ENCODE peak calls at places on chromosomes 11 and 22, in nine cellular contexts. One of them, this sample, is unnamed.

GRCh38 chr11:115499241-115499799 is 4.9 kb downstream of the CADM1 start:
- DNase-seq in AG04450: no peak
- DNase-seq in fibroblast of mammary gland: no peak
- DNase-seq in transverse colon: no peak
- DNase-seq in brain microvascular endothelial cell: no peak
- DNase-seq in HCT116: no peak
- DNase-seq in astrocyte of the spinal cord: no peak
- DNase-seq in cardiac muscle cell: no peak
- DNase-seq in dorsolateral prefrontal cortex: no peak
- DNase-seq in this sample: no peak

GRCh38 chr11:111327908-111328624 is 29.7 kb downstream of the POU2AF3 start:
- DNase-seq in AG04450: no peak
- DNase-seq in fibroblast of mammary gland: no peak
- DNase-seq in transverse colon: no peak
- DNase-seq in brain microvascular endothelial cell: no peak
- DNase-seq in HCT116: no peak
- DNase-seq in astrocyte of the spinal cord: no peak
- DNase-seq in cardiac muscle cell: no peak
- DNase-seq in dorsolateral prefrontal cortex: no peak
- DNase-seq in this sample: no peak

GRCh38 chr11:122717264-122717867 is 61.8 kb downstream of the UBASH3B start:
- DNase-seq in AG04450: no peak
- DNase-seq in fibroblast of mammary gland: no peak
- DNase-seq in transverse colon: peak; percentile 64
- DNase-seq in brain microvascular endothelial cell: no peak
- DNase-seq in HCT116: no peak
- DNase-seq in astrocyte of the spinal cord: no peak
- DNase-seq in cardiac muscle cell: no peak
- DNase-seq in dorsolateral prefrontal cortex: no peak
- DNase-seq in this sample: peak; percentile 86

GRCh38 chr22:30445438-30445936 is 19.9 kb downstream of the MTFP1 start:
- DNase-seq in AG04450: no peak
- DNase-seq in fibroblast of mammary gland: peak; percentile 59
- DNase-seq in transverse colon: no peak
- DNase-seq in brain microvascular endothelial cell: no peak
- DNase-seq in HCT116: no peak
- DNase-seq in astrocyte of the spinal cord: no peak
- DNase-seq in cardiac muscle cell: no peak
- DNase-seq in dorsolateral prefrontal cortex: no peak
- DNase-seq in this sample: no peak

GRCh38 chr11:84564180-84564866 is 1062.8 kb downstream of the DLG2 start:
- DNase-seq in AG04450: peak; percentile 6
- DNase-seq in fibroblast of mammary gland: peak; percentile 62
- DNase-seq in transverse colon: peak; percentile 51
- DNase-seq in brain microvascular endothelial cell: peak; percentile 62
- DNase-seq in HCT116: peak; percentile 38
- DNase-seq in astrocyte of the spinal cord: peak; percentile 56
- DNase-seq in cardiac muscle cell: peak; percentile 61
- DNase-seq in dorsolateral prefrontal cortex: no peak
- DNase-seq in this sample: peak; percentile 35

GRCh38 chr11:61018059-61018458 is 46.6 kb downstream of the CD6 start:
- DNase-seq in AG04450: no peak
- DNase-seq in fibroblast of mammary gland: no peak
- DNase-seq in transverse colon: no peak
- DNase-seq in brain microvascular endothelial cell: no peak
- DNase-seq in HCT116: no peak
- DNase-seq in astrocyte of the spinal cord: no peak
- DNase-seq in cardiac muscle cell: no peak
- DNase-seq in dorsolateral prefrontal cortex: no peak
- DNase-seq in this sample: no peak

GRCh38 chr11:62508336-62509058 is 38.1 kb downstream of the AHNAK start:
- DNase-seq in AG04450: no peak
- DNase-seq in fibroblast of mammary gland: no peak
- DNase-seq in transverse colon: peak; percentile 84
- DNase-seq in brain microvascular endothelial cell: peak; percentile 17
- DNase-seq in HCT116: peak; percentile 39
- DNase-seq in astrocyte of the spinal cord: peak; percentile 64
- DNase-seq in cardiac muscle cell: peak; percentile 49
- DNase-seq in dorsolateral prefrontal cortex: peak; percentile 79
- DNase-seq in this sample: no peak

GRCh38 chr22:30943368-30943767 is 25.2 kb downstream of the MORC2 start:
- DNase-seq in AG04450: no peak
- DNase-seq in fibroblast of mammary gland: no peak
- DNase-seq in transverse colon: no peak
- DNase-seq in brain microvascular endothelial cell: no peak
- DNase-seq in HCT116: no peak
- DNase-seq in astrocyte of the spinal cord: no peak
- DNase-seq in cardiac muscle cell: no peak
- DNase-seq in dorsolateral prefrontal cortex: no peak
- DNase-seq in this sample: peak; percentile 78

GRCh38 chr22:22105364-22105763 is 122.8 kb upstream of the TOP3B start:
- DNase-seq in AG04450: no peak
- DNase-seq in fibroblast of mammary gland: no peak
- DNase-seq in transverse colon: no peak
- DNase-seq in brain microvascular endothelial cell: no peak
- DNase-seq in HCT116: no peak
- DNase-seq in astrocyte of the spinal cord: no peak
- DNase-seq in cardiac muscle cell: no peak
- DNase-seq in dorsolateral prefrontal cortex: no peak
- DNase-seq in this sample: no peak

GRCh38 chr11:78946945-78947914 is 372.6 kb upstream of the NARS2 start:
- DNase-seq in AG04450: no peak
- DNase-seq in fibroblast of mammary gland: peak; percentile 74
- DNase-seq in transverse colon: peak; percentile 9
- DNase-seq in brain microvascular endothelial cell: no peak
- DNase-seq in HCT116: no peak
- DNase-seq in astrocyte of the spinal cord: no peak
- DNase-seq in cardiac muscle cell: no peak
- DNase-seq in dorsolateral prefrontal cortex: no peak
- DNase-seq in this sample: no peak

GRCh38 chr11:106603971-106604370 is 414.3 kb downstream of the GUCY1A2 start:
- DNase-seq in AG04450: no peak
- DNase-seq in fibroblast of mammary gland: peak; percentile 17
- DNase-seq in transverse colon: no peak
- DNase-seq in brain microvascular endothelial cell: no peak
- DNase-seq in HCT116: no peak
- DNase-seq in astrocyte of the spinal cord: no peak
- DNase-seq in cardiac muscle cell: no peak
- DNase-seq in dorsolateral prefrontal cortex: no peak
- DNase-seq in this sample: no peak

GRCh38 chr11:10289765-10290420 is 4.1 kb downstream of the SBF2 start:
- DNase-seq in AG04450: no peak
- DNase-seq in fibroblast of mammary gland: no peak
- DNase-seq in transverse colon: no peak
- DNase-seq in brain microvascular endothelial cell: no peak
- DNase-seq in HCT116: no peak
- DNase-seq in astrocyte of the spinal cord: no peak
- DNase-seq in cardiac muscle cell: no peak
- DNase-seq in dorsolateral prefrontal cortex: no peak
- DNase-seq in this sample: no peak

GRCh38 chr11:72483412-72484186 is 49.3 kb upstream of the CLPB start:
- DNase-seq in AG04450: no peak
- DNase-seq in fibroblast of mammary gland: peak; percentile 59
- DNase-seq in transverse colon: no peak
- DNase-seq in brain microvascular endothelial cell: peak; percentile 49
- DNase-seq in HCT116: no peak
- DNase-seq in astrocyte of the spinal cord: peak; percentile 24
- DNase-seq in cardiac muscle cell: peak; percentile 81
- DNase-seq in dorsolateral prefrontal cortex: no peak
- DNase-seq in this sample: peak; percentile 18

GRCh38 chr22:33271390-33272161 is 213.4 kb upstream of the SYN3 start:
- DNase-seq in AG04450: no peak
- DNase-seq in fibroblast of mammary gland: peak; percentile 34
- DNase-seq in transverse colon: peak; percentile 44
- DNase-seq in brain microvascular endothelial cell: peak; percentile 1
- DNase-seq in HCT116: no peak
- DNase-seq in astrocyte of the spinal cord: no peak
- DNase-seq in cardiac muscle cell: peak; percentile 24
- DNase-seq in dorsolateral prefrontal cortex: peak; percentile 48
- DNase-seq in this sample: no peak

DNA sequence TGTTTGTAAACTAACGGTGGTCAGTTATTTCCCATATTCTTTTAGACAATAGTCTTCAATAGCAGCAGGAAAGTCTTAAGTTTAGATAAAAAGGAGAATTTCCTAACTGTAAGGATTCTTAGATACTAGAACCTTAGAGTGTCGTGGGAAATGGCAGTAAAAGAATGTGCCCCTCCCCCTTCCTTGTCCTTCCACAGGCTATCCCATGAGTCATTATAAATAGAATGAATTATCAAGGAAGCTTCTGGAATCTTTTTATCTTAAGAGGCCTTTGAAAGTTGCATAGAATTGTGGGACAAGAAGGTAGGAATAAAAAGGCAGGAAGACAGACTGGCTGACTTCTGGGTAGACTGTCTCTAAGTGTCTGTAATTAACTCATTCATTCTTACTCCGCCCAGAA is 165.2 kb upstream of the TBCEL start:
- DNase-seq in AG04450: no peak
- DNase-seq in fibroblast of mammary gland: peak; percentile 9
- DNase-seq in transverse colon: no peak
- DNase-seq in brain microvascular endothelial cell: peak; percentile 28
- DNase-seq in HCT116: no peak
- DNase-seq in astrocyte of the spinal cord: no peak
- DNase-seq in cardiac muscle cell: peak; percentile 41
- DNase-seq in dorsolateral prefrontal cortex: no peak
- DNase-seq in this sample: no peak
- H3K4me3 ChIP-seq in AG04450: no peak overlapping the region
- H3K4me3 ChIP-seq in fibroblast of mammary gland: no peak overlapping the region
- H3K4me3 ChIP-seq in transverse colon: no peak overlapping the region
- H3K4me3 ChIP-seq in brain microvascular endothelial cell: no peak overlapping the region
- H3K4me3 ChIP-seq in HCT116: no peak overlapping the region
- H3K4me3 ChIP-seq in astrocyte of the spinal cord: no peak overlapping the region
- H3K4me3 ChIP-seq in cardiac muscle cell: no peak overlapping the region
- H3K4me3 ChIP-seq in dorsolateral prefrontal cortex: no peak overlapping the region
- H3K4me3 ChIP-seq in this sample: no peak overlapping the region

DNA sequence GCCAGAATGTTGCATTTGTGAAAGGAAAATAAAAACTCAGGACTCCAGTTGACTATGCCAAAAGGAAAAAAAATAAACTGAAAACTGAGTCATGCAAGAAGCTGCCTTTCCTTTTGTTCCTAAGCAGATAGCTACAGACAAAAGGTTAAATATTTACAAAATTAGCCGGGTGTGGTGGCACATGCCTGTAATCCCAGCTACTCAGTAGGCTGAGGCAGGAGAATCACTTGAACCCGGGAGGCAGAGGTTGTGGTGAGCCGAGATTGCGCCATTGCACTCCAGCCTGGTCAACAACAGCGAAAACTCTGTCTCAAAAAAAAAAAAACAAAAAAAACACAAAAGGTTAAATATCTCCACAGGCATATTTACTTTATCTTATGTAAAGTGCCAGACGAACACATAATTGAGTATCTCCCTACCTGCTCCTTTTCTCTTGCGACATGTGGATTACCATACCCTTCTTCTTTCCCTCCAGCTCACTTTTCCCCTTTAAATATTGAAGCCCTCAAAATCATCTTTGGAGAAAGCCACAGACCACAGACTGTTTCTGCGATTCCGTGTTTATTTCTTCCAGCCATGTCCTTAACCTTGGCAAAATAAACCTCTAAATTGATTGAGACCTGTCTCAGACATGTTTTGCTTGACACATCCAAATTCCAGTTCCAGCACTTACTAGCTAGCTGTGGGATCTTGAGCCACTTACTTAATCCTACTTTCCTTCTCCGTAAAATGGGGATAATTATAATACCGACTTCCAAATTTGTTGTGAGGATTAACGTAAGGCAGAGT is 2.3 kb upstream of the SMPD1 start:
- DNase-seq in AG04450: no peak
- DNase-seq in fibroblast of mammary gland: peak; percentile 41
- DNase-seq in transverse colon: no peak
- DNase-seq in brain microvascular endothelial cell: no peak
- DNase-seq in HCT116: no peak
- DNase-seq in astrocyte of the spinal cord: peak; percentile 49
- DNase-seq in cardiac muscle cell: peak; percentile 36
- DNase-seq in dorsolateral prefrontal cortex: no peak
- DNase-seq in this sample: no peak
- H3K4me3 ChIP-seq in AG04450: no peak overlapping the region
- H3K4me3 ChIP-seq in fibroblast of mammary gland: no peak overlapping the region
- H3K4me3 ChIP-seq in transverse colon: no peak overlapping the region
- H3K4me3 ChIP-seq in brain microvascular endothelial cell: no peak overlapping the region
- H3K4me3 ChIP-seq in HCT116: no peak overlapping the region
- H3K4me3 ChIP-seq in astrocyte of the spinal cord: no peak overlapping the region
- H3K4me3 ChIP-seq in cardiac muscle cell: no peak overlapping the region
- H3K4me3 ChIP-seq in dorsolateral prefrontal cortex: no peak overlapping the region
- H3K4me3 ChIP-seq in this sample: no peak overlapping the region

DNA sequence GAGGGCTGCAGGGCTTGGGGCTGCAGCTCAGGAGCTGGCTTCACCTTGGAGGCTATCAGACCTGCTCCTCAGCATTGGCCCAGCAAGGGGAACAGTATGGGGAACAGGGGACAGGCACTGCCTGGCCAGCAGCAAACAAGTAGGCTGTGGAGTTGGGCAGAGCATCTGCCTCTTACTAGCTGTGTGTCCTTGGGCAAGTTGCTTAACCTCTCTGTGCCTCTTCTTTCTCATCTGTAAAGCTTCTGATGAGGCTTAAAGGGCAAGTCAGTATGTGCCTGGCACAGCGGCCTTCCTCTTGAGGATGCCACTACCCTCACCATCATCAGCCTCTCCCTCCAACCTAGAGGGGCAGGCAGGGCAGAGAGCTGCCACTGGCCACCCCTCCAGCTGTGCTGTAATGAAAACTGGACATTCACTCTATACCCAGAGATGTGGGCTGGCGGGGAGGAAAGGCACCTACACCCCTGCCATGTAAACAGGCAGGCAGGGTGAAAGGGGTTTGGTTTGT is 7.5 kb upstream of the CDKN1C start:
- DNase-seq in AG04450: no peak
- DNase-seq in fibroblast of mammary gland: no peak
- DNase-seq in transverse colon: no peak
- DNase-seq in brain microvascular endothelial cell: no peak
- DNase-seq in HCT116: no peak
- DNase-seq in astrocyte of the spinal cord: no peak
- DNase-seq in cardiac muscle cell: no peak
- DNase-seq in dorsolateral prefrontal cortex: no peak
- DNase-seq in this sample: peak; percentile 23
- H3K4me3 ChIP-seq in AG04450: peak overlapping the region; percentile 63
- H3K4me3 ChIP-seq in fibroblast of mammary gland: peak overlapping the region; percentile 44
- H3K4me3 ChIP-seq in transverse colon: peak overlapping the region; percentile 45
- H3K4me3 ChIP-seq in brain microvascular endothelial cell: peak overlapping the region; percentile 53
- H3K4me3 ChIP-seq in HCT116: peak overlapping the region; percentile 50
- H3K4me3 ChIP-seq in astrocyte of the spinal cord: peak overlapping the region; percentile 42
- H3K4me3 ChIP-seq in cardiac muscle cell: no peak overlapping the region
- H3K4me3 ChIP-seq in dorsolateral prefrontal cortex: peak overlapping the region; percentile 51
- H3K4me3 ChIP-seq in this sample: peak overlapping the region; percentile 80

DNA sequence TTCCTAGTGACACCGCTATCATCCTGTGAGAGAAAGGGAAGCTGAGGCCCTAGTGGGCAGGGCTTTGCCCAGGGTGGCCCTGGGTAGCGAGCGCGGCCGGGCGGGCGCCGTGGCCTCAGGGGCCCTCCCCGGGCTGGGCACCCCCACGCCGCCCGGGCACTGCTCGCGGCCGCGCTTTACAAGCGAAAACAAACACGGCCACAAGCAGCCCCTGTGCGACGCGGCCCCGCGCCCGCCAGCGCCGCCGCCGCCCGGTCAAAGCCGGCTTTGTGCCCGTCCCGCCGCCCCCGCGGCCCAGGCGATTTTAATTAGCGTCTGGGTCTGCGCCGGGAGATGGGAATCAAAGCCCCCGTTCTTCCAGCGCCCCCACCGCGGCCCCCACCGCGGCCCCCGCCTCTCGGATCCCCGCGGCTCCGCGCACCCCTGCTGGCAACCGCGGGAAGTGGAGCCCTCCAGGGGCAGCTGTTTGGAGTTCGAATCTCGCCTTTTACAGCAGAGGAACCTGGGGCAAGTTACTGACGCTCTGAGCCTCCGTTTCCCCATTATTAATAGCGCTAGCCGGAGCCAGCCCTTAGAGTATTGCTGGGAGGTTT is 47.9 kb downstream of the CHRDL2 start:
- DNase-seq in AG04450: no peak
- DNase-seq in fibroblast of mammary gland: no peak
- DNase-seq in transverse colon: peak; percentile 17
- DNase-seq in brain microvascular endothelial cell: no peak
- DNase-seq in HCT116: no peak
- DNase-seq in astrocyte of the spinal cord: no peak
- DNase-seq in cardiac muscle cell: peak; percentile 39
- DNase-seq in dorsolateral prefrontal cortex: peak; percentile 82
- DNase-seq in this sample: no peak
- H3K4me3 ChIP-seq in AG04450: no peak overlapping the region
- H3K4me3 ChIP-seq in fibroblast of mammary gland: peak overlapping the region; percentile 24
- H3K4me3 ChIP-seq in transverse colon: peak overlapping the region; percentile 56
- H3K4me3 ChIP-seq in brain microvascular endothelial cell: peak overlapping the region; percentile 38
- H3K4me3 ChIP-seq in HCT116: no peak overlapping the region
- H3K4me3 ChIP-seq in astrocyte of the spinal cord: peak overlapping the region; percentile 0
- H3K4me3 ChIP-seq in cardiac muscle cell: peak overlapping the region; percentile 15
- H3K4me3 ChIP-seq in dorsolateral prefrontal cortex: peak overlapping the region; percentile 58
- H3K4me3 ChIP-seq in this sample: no peak overlapping the region